ENCODE peak calls at places on chromosomes 4 and X, in ten cellular contexts. One of them, this sample, is unnamed.
A peak's percentile ranks its signal among the peaks of the same experiment; 100 is the strongest.

GRCh38 chrX:37667141-37667540 is 18.4 kb upstream of the XK start:
- DNase-seq in hepatocyte: no peak
- DNase-seq in fibroblast of lung: no peak
- DNase-seq in upper lobe of left lung: no peak
- DNase-seq in breast epithelium: no peak
- DNase-seq in tibial artery: no peak
- DNase-seq in astrocyte: no peak
- DNase-seq in dorsolateral prefrontal cortex: no peak
- DNase-seq in ovary: no peak
- DNase-seq in OCI-LY7: no peak
- DNase-seq in this sample: no peak

GRCh38 chr4:42280327-42281095 is 116.8 kb upstream of the SHISA3 start:
- DNase-seq in hepatocyte: peak; percentile 37
- DNase-seq in fibroblast of lung: peak; percentile 41
- DNase-seq in upper lobe of left lung: no peak
- DNase-seq in breast epithelium: no peak
- DNase-seq in tibial artery: no peak
- DNase-seq in astrocyte: no peak
- DNase-seq in dorsolateral prefrontal cortex: no peak
- DNase-seq in ovary: no peak
- DNase-seq in OCI-LY7: peak; percentile 53
- DNase-seq in this sample: peak; percentile 28

GRCh38 chr4:7938513-7939376 is 916 bp downstream of the AFAP1 start:
- DNase-seq in hepatocyte: peak; percentile 62
- DNase-seq in fibroblast of lung: peak; percentile 59
- DNase-seq in upper lobe of left lung: peak; percentile 89
- DNase-seq in breast epithelium: peak; percentile 52
- DNase-seq in tibial artery: peak; percentile 41
- DNase-seq in astrocyte: peak; percentile 28
- DNase-seq in dorsolateral prefrontal cortex: peak; percentile 11
- DNase-seq in ovary: peak; percentile 47
- DNase-seq in OCI-LY7: no peak
- DNase-seq in this sample: peak; percentile 34

GRCh38 chrX:41655101-41655500 is 33.7 kb upstream of the GPR34 start:
- DNase-seq in hepatocyte: no peak
- DNase-seq in fibroblast of lung: no peak
- DNase-seq in upper lobe of left lung: no peak
- DNase-seq in breast epithelium: no peak
- DNase-seq in tibial artery: no peak
- DNase-seq in astrocyte: no peak
- DNase-seq in dorsolateral prefrontal cortex: peak; percentile 31
- DNase-seq in ovary: no peak
- DNase-seq in OCI-LY7: no peak
- DNase-seq in this sample: no peak

GRCh38 chr4:156194896-156195295 is 241.2 kb upstream of the CTSO start:
- DNase-seq in hepatocyte: no peak
- DNase-seq in fibroblast of lung: no peak
- DNase-seq in upper lobe of left lung: no peak
- DNase-seq in breast epithelium: no peak
- DNase-seq in tibial artery: no peak
- DNase-seq in astrocyte: no peak
- DNase-seq in dorsolateral prefrontal cortex: no peak
- DNase-seq in ovary: no peak
- DNase-seq in OCI-LY7: no peak
- DNase-seq in this sample: peak; percentile 13

GRCh38 chr4:94595880-94596483 is 144.2 kb downstream of the PDLIM5 start:
- DNase-seq in hepatocyte: peak; percentile 55
- DNase-seq in fibroblast of lung: peak; percentile 82
- DNase-seq in upper lobe of left lung: no peak
- DNase-seq in breast epithelium: no peak
- DNase-seq in tibial artery: no peak
- DNase-seq in astrocyte: peak; percentile 47
- DNase-seq in dorsolateral prefrontal cortex: no peak
- DNase-seq in ovary: no peak
- DNase-seq in OCI-LY7: peak; percentile 42
- DNase-seq in this sample: peak; percentile 27

GRCh38 chrX:17377795-17378194 is 2.8 kb downstream of the NHS start:
- DNase-seq in hepatocyte: no peak
- DNase-seq in fibroblast of lung: no peak
- DNase-seq in upper lobe of left lung: no peak
- DNase-seq in breast epithelium: no peak
- DNase-seq in tibial artery: no peak
- DNase-seq in astrocyte: peak; percentile 48
- DNase-seq in dorsolateral prefrontal cortex: no peak
- DNase-seq in ovary: no peak
- DNase-seq in OCI-LY7: no peak
- DNase-seq in this sample: no peak

GRCh38 chr4:117137143-117137542 is 51.8 kb upstream of the TRAM1L1 start:
- DNase-seq in hepatocyte: no peak
- DNase-seq in fibroblast of lung: peak; percentile 92
- DNase-seq in upper lobe of left lung: no peak
- DNase-seq in breast epithelium: no peak
- DNase-seq in tibial artery: no peak
- DNase-seq in astrocyte: peak; percentile 92
- DNase-seq in dorsolateral prefrontal cortex: no peak
- DNase-seq in ovary: no peak
- DNase-seq in OCI-LY7: no peak
- DNase-seq in this sample: peak; percentile 41

GRCh38 chr4:180060159-180060889 is 2182.9 kb upstream of the TENM3 start:
- DNase-seq in hepatocyte: peak; percentile 37
- DNase-seq in fibroblast of lung: peak; percentile 70
- DNase-seq in upper lobe of left lung: no peak
- DNase-seq in breast epithelium: no peak
- DNase-seq in tibial artery: no peak
- DNase-seq in astrocyte: peak; percentile 12
- DNase-seq in dorsolateral prefrontal cortex: no peak
- DNase-seq in ovary: no peak
- DNase-seq in OCI-LY7: no peak
- DNase-seq in this sample: no peak

GRCh38 chr4:20509315-20509714 is 190.9 kb upstream of the PACRGL start:
- DNase-seq in hepatocyte: no peak
- DNase-seq in fibroblast of lung: no peak
- DNase-seq in upper lobe of left lung: no peak
- DNase-seq in breast epithelium: no peak
- DNase-seq in tibial artery: no peak
- DNase-seq in astrocyte: no peak
- DNase-seq in dorsolateral prefrontal cortex: no peak
- DNase-seq in ovary: no peak
- DNase-seq in OCI-LY7: no peak
- DNase-seq in this sample: no peak

GRCh38 chr4:174320501-174321199 is 36.9 kb downstream of the CEP44 start:
- DNase-seq in hepatocyte: no peak
- DNase-seq in fibroblast of lung: peak; percentile 47
- DNase-seq in upper lobe of left lung: no peak
- DNase-seq in breast epithelium: no peak
- DNase-seq in tibial artery: no peak
- DNase-seq in astrocyte: no peak
- DNase-seq in dorsolateral prefrontal cortex: no peak
- DNase-seq in ovary: no peak
- DNase-seq in OCI-LY7: no peak
- DNase-seq in this sample: no peak

GRCh38 chrX:87525771-87526229 is 8.2 kb downstream of the KLHL4 start:
- DNase-seq in hepatocyte: peak; percentile 7
- DNase-seq in fibroblast of lung: peak; percentile 78
- DNase-seq in upper lobe of left lung: no peak
- DNase-seq in breast epithelium: no peak
- DNase-seq in tibial artery: no peak
- DNase-seq in astrocyte: peak; percentile 88
- DNase-seq in dorsolateral prefrontal cortex: no peak
- DNase-seq in ovary: no peak
- DNase-seq in OCI-LY7: no peak
- DNase-seq in this sample: peak; percentile 59

DNA sequence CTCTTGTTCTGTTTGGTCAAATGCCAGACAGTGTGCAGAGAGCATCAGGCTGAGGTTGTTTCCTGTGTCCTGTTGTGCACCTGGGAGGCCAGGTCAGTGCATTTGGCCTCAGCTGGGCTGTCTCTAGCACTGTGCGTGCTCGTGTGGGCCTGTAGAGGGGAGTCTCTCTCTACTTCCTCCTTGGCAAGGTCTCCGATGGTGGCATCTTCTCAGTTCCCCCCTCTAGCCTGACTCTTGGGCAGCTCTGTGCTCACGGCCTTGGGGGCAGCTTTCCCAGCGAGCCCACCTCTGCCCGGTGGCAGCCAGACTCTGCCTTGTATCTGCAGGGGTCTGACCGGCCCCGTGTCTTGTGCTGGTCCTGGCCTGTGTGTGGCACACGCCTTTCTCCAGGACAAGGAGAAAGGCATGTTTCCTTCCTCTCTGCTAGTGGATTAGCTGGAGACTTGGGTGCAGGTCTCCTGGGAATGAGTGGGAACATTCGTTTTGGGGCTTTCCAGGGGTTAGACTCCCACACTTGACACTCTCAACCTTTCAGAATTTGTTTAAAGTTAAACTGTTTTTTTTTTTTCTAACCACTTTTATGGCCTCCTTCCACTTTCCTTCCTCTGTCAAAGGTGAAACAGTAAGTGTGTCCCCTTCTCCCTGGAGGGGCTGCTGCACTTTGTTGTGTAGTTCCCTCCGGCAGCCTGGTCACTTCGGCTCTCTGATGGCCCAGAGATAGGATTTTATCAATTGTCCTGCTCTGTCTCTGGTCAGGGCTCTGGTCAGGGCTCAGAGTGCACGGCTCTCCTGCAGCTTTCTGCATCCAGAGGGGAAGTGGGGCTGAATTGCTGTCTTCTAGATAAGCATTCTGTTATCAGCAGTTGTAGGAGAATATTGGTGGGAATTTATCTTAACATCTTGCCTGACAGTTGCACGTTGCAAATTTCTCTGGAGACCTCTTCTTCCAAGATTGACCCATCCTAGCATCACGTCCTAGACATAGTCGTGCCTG is 62.5 kb downstream of the FAM193A start:
- DNase-seq in hepatocyte: no peak
- DNase-seq in fibroblast of lung: peak; percentile 18
- DNase-seq in upper lobe of left lung: no peak
- DNase-seq in breast epithelium: no peak
- DNase-seq in tibial artery: no peak
- DNase-seq in astrocyte: no peak
- DNase-seq in dorsolateral prefrontal cortex: no peak
- DNase-seq in ovary: no peak
- DNase-seq in OCI-LY7: peak; percentile 70
- DNase-seq in this sample: no peak
- H3K27ac ChIP-seq in hepatocyte: no peak overlapping the region
- H3K27ac ChIP-seq in fibroblast of lung: peak overlapping the region; percentile 16
- H3K27ac ChIP-seq in upper lobe of left lung: no peak overlapping the region
- H3K27ac ChIP-seq in breast epithelium: peak overlapping the region; percentile 62
- H3K27ac ChIP-seq in tibial artery: no peak overlapping the region
- H3K27ac ChIP-seq in astrocyte: no peak overlapping the region
- H3K27ac ChIP-seq in dorsolateral prefrontal cortex: peak overlapping the region; percentile 72
- H3K27ac ChIP-seq in ovary: no peak overlapping the region
- H3K27ac ChIP-seq in OCI-LY7: peak overlapping the region; percentile 9
- H3K27ac ChIP-seq in this sample: peak overlapping the region; percentile 29

GRCh38 chrX:14923761-14924160 is 50.5 kb downstream of the MOSPD2 start:
- DNase-seq in hepatocyte: no peak
- DNase-seq in fibroblast of lung: no peak
- DNase-seq in upper lobe of left lung: no peak
- DNase-seq in breast epithelium: no peak
- DNase-seq in tibial artery: no peak
- DNase-seq in astrocyte: no peak
- DNase-seq in dorsolateral prefrontal cortex: no peak
- DNase-seq in ovary: no peak
- DNase-seq in OCI-LY7: no peak
- DNase-seq in this sample: no peak
- TF ChIP-seq CTCF in hepatocyte: no peak
- TF ChIP-seq CTCF in fibroblast of lung: no peak
- TF ChIP-seq CTCF in upper lobe of left lung: no peak
- TF ChIP-seq CTCF in breast epithelium: no peak
- TF ChIP-seq CTCF in tibial artery: no peak
- TF ChIP-seq CTCF in astrocyte: no peak
- TF ChIP-seq CTCF in dorsolateral prefrontal cortex: no peak
- TF ChIP-seq CTCF in ovary: no peak
- TF ChIP-seq CTCF in OCI-LY7: no peak
- TF ChIP-seq CTCF in this sample: no peak

GRCh38 chr4:125682730-125683129 is 368.0 kb downstream of the FAT4 start:
- DNase-seq in hepatocyte: no peak
- DNase-seq in fibroblast of lung: no peak
- DNase-seq in upper lobe of left lung: peak; percentile 34
- DNase-seq in breast epithelium: no peak
- DNase-seq in tibial artery: no peak
- DNase-seq in astrocyte: no peak
- DNase-seq in dorsolateral prefrontal cortex: no peak
- DNase-seq in ovary: no peak
- DNase-seq in OCI-LY7: no peak
- DNase-seq in this sample: no peak

GRCh38 chr4:125676583-125676982 is 361.8 kb downstream of the FAT4 start:
- DNase-seq in hepatocyte: no peak
- DNase-seq in fibroblast of lung: no peak
- DNase-seq in upper lobe of left lung: peak; percentile 10
- DNase-seq in breast epithelium: no peak
- DNase-seq in tibial artery: no peak
- DNase-seq in astrocyte: no peak
- DNase-seq in dorsolateral prefrontal cortex: no peak
- DNase-seq in ovary: no peak
- DNase-seq in OCI-LY7: no peak
- DNase-seq in this sample: no peak

GRCh38 chr4:125677665-125678307 is 363.0 kb downstream of the FAT4 start:
- DNase-seq in hepatocyte: no peak
- DNase-seq in fibroblast of lung: peak; percentile 3
- DNase-seq in upper lobe of left lung: no peak
- DNase-seq in breast epithelium: no peak
- DNase-seq in tibial artery: no peak
- DNase-seq in astrocyte: no peak
- DNase-seq in dorsolateral prefrontal cortex: no peak
- DNase-seq in ovary: no peak
- DNase-seq in OCI-LY7: no peak
- DNase-seq in this sample: no peak

GRCh38 chr4:125681240-125681639 is 366.5 kb downstream of the FAT4 start:
- DNase-seq in hepatocyte: no peak
- DNase-seq in fibroblast of lung: peak; percentile 46
- DNase-seq in upper lobe of left lung: no peak
- DNase-seq in breast epithelium: no peak
- DNase-seq in tibial artery: no peak
- DNase-seq in astrocyte: no peak
- DNase-seq in dorsolateral prefrontal cortex: no peak
- DNase-seq in ovary: no peak
- DNase-seq in OCI-LY7: no peak
- DNase-seq in this sample: no peak

GRCh38 chr4:125679989-125680388 is 365.2 kb downstream of the FAT4 start:
- DNase-seq in hepatocyte: no peak
- DNase-seq in fibroblast of lung: no peak
- DNase-seq in upper lobe of left lung: no peak
- DNase-seq in breast epithelium: no peak
- DNase-seq in tibial artery: no peak
- DNase-seq in astrocyte: no peak
- DNase-seq in dorsolateral prefrontal cortex: no peak
- DNase-seq in ovary: no peak
- DNase-seq in OCI-LY7: no peak
- DNase-seq in this sample: no peak
- H3K27ac ChIP-seq in hepatocyte: no peak overlapping the region
- H3K27ac ChIP-seq in fibroblast of lung: no peak overlapping the region
- H3K27ac ChIP-seq in upper lobe of left lung: no peak overlapping the region
- H3K27ac ChIP-seq in breast epithelium: no peak overlapping the region
- H3K27ac ChIP-seq in tibial artery: no peak overlapping the region
- H3K27ac ChIP-seq in astrocyte: no peak overlapping the region
- H3K27ac ChIP-seq in dorsolateral prefrontal cortex: no peak overlapping the region
- H3K27ac ChIP-seq in ovary: no peak overlapping the region
- H3K27ac ChIP-seq in OCI-LY7: no peak overlapping the region
- H3K27ac ChIP-seq in this sample: no peak overlapping the region

DNA sequence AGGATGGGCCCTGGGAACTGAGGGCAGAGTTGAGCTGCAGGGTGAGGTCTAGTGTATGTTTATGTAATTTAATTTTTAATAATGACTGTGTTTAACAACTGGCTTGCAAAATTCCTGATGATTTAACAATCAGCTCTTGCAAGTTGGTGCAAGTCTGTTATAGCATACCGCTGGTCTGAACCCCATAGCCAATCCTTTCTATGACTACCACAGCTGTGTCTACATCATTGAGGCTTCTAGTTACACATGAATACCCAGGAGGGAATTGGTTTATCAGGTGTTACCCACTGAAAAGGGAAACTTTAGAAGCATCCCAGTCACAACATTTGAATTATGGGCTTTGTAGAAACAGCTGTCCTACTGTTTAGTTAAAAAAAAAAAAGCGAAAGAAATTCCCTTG is 38.3 kb downstream of the SUPT20HL1 start:
- DNase-seq in hepatocyte: no peak
- DNase-seq in fibroblast of lung: no peak
- DNase-seq in upper lobe of left lung: no peak
- DNase-seq in breast epithelium: no peak
- DNase-seq in tibial artery: no peak
- DNase-seq in astrocyte: no peak
- DNase-seq in dorsolateral prefrontal cortex: no peak
- DNase-seq in ovary: no peak
- DNase-seq in OCI-LY7: no peak
- DNase-seq in this sample: peak; percentile 68
- TF ChIP-seq CTCF in hepatocyte: no peak
- TF ChIP-seq CTCF in fibroblast of lung: no peak
- TF ChIP-seq CTCF in upper lobe of left lung: no peak
- TF ChIP-seq CTCF in breast epithelium: no peak
- TF ChIP-seq CTCF in tibial artery: no peak
- TF ChIP-seq CTCF in astrocyte: no peak
- TF ChIP-seq CTCF in dorsolateral prefrontal cortex: no peak
- TF ChIP-seq CTCF in ovary: no peak
- TF ChIP-seq CTCF in OCI-LY7: no peak
- TF ChIP-seq CTCF in this sample: no peak